ENCODE peak calls at places on chromosome 9, in five cellular contexts. Q, U, M, H and R are unnamed samples.

GRCh38 chr9:111633389-111633736 is 2.2 kb downstream of the DNAJC25 start:
- DNase-seq in U (no peak), H (no peak), Q (no peak), M (no peak), R (no peak)

GRCh38 chr9:109411818-109412352 is 86.2 kb downstream of the PTPN3 start:
- DNase-seq in M (no peak), Q (peak; percentile 25), H (no peak), U (peak; percentile 42), R (no peak)

GRCh38 chr9:131530546-131530929 is 525 bp downstream of the UCK1 start:
- DNase-seq in H (no peak), U (no peak), Q (peak; percentile 92), M (no peak), R (no peak)

GRCh38 chr9:19445452-19445851 is 36.6 kb downstream of the ACER2 start:
- DNase-seq in Q (no peak), U (no peak), H (no peak), M (no peak), R (no peak)

GRCh38 chr9:29806941-29807625 is 2233.8 kb upstream of the C9orf72 start:
- DNase-seq in U (no peak), M (no peak), Q (no peak), H (no peak), R (no peak)

GRCh38 chr9:113454914-113455761 is 8.4 kb upstream of the RGS3 start:
- DNase-seq in U (peak; percentile 57), H (peak; percentile 75), Q (no peak), M (no peak), R (no peak)

GRCh38 chr9:87336914-87337333 is 160.7 kb upstream of the DAPK1 start:
- DNase-seq in M (no peak), H (no peak), U (no peak), Q (peak; percentile 44), R (no peak)

GRCh38 chr9:121598167-121599000 is 53.0 kb upstream of the DAB2IP start:
- DNase-seq in M (no peak), H (peak; percentile 79), U (peak; percentile 92), Q (no peak), R (no peak)

GRCh38 chr9:122005597-122005996 is 87.5 kb downstream of the TTLL11 start:
- DNase-seq in U (peak; percentile 17), H (no peak), Q (peak; percentile 69), M (no peak), R (no peak)

GRCh38 chr9:131610231-131610761 is 65.0 kb downstream of the PRRT1B start:
- DNase-seq in Q (no peak), M (no peak), U (no peak), H (peak; percentile 66), R (no peak)

GRCh38 chr9:130208600-130209347 is 36.6 kb downstream of the NCS1 start:
- DNase-seq in Q (no peak), M (no peak), U (no peak), H (no peak), R (no peak)

GRCh38 chr9:134325813-134326753 is at the start of gene RXRA:
- DNase-seq in H (peak; percentile 90), U (peak; percentile 88), M (peak; percentile 75), Q (peak; percentile 78), R (peak; percentile 57)

GRCh38 chr9:77898864-77899263 is 132.7 kb downstream of the GNAQ start:
- DNase-seq in H (no peak), U (no peak), M (no peak), Q (no peak), R (no peak)

GRCh38 chr9:128607642-128608350 is 48.9 kb downstream of the DYNC2I2 start:
- DNase-seq in M (no peak), H (peak; percentile 79), Q (no peak), U (peak; percentile 64), R (no peak)

GRCh38 chr9:129383005-129383414 is 204.9 kb upstream of the IER5L start:
- DNase-seq in Q (no peak), M (no peak), H (peak; percentile 53), U (peak; percentile 86), R (no peak)

GRCh38 chr9:105157178-105157583 is 87.3 kb upstream of the SLC44A1 start:
- DNase-seq in Q (peak; percentile 80), U (peak; percentile 51), H (peak; percentile 51), M (no peak), R (no peak)

GRCh38 chr9:81621111-81621510 is 68.2 kb downstream of the TLE1 start:
- DNase-seq in U (no peak), M (no peak), Q (no peak), H (no peak), R (no peak)

GRCh38 chr9:543478-543877 is 298.0 kb upstream of the DMRT1 start:
- DNase-seq in H (no peak), Q (no peak), U (no peak), M (no peak), R (no peak)

GRCh38 chr9:12464910-12465512 is 228.2 kb upstream of the TYRP1 start:
- DNase-seq in M (no peak), Q (peak; percentile 1), U (no peak), H (no peak), R (no peak)

GRCh38 chr9:78566521-78566920 is 269.6 kb downstream of the PSAT1 start:
- DNase-seq in U (no peak), H (no peak), Q (no peak), M (no peak), R (no peak)

GRCh38 chr9:115035872-115036612 is 81.9 kb downstream of the TNC start:
- DNase-seq in M (no peak), H (no peak), Q (no peak), U (no peak), R (no peak)

GRCh38 chr9:129328357-129329103 is 150.5 kb upstream of the IER5L start:
- DNase-seq in M (no peak), Q (no peak), H (peak; percentile 61), U (no peak), R (no peak)

GRCh38 chr9:72857632-72858011 is 95.2 kb downstream of the ALDH1A1 start:
- DNase-seq in U (no peak), M (no peak), H (no peak), Q (no peak), R (no peak)

GRCh38 chr9:14895806-14896205 is 14.4 kb downstream of the FREM1 start:
- DNase-seq in M (no peak), U (no peak), H (no peak), Q (no peak), R (no peak)

GRCh38 chr9:16450043-16450442 is 420.4 kb downstream of the BNC2 start:
- DNase-seq in Q (no peak), M (no peak), H (no peak), U (no peak), R (no peak)

GRCh38 chr9:95757483-95757882 is 118.0 kb upstream of the ERCC6L2 start:
- DNase-seq in H (no peak), Q (no peak), U (no peak), M (no peak), R (no peak)